ENCODE peak calls at places on chromosomes 4 and X, in nine cellular contexts. N, I, W, X, V, L, Y, Q and T are unnamed samples.

GRCh38 chr4:66032571-66032970 is 362.3 kb upstream of the EPHA5 start:
- DNase-seq in N (no peak), I (peak; percentile 2), W (no peak), X (no peak), V (no peak), L (no peak), Y (no peak), Q (no peak), T (no peak)

GRCh38 chr4:174318829-174319764 is 35.4 kb downstream of the CEP44 start:
- DNase-seq in N (no peak), I (peak; percentile 22), W (no peak), X (no peak), V (peak; percentile 45), L (no peak), Y (no peak), Q (peak; percentile 10), T (peak; percentile 8)

GRCh38 chr4:8297691-8298485 is 28.3 kb downstream of the HTRA3 start:
- DNase-seq in N (peak; percentile 63), I (no peak), W (no peak), X (no peak), V (no peak), L (peak; percentile 11), Y (peak; percentile 46), Q (no peak), T (no peak)

GRCh38 chr4:583820-584219 is 7.7 kb upstream of the TMEM271 start:
- DNase-seq in N (no peak), I (no peak), W (no peak), X (no peak), V (no peak), L (no peak), Y (no peak), Q (no peak), T (no peak)

GRCh38 chr4:155679343-155679742 is 12.7 kb downstream of the GUCY1A1 start:
- DNase-seq in N (no peak), I (no peak), W (no peak), X (peak; percentile 64), V (peak; percentile 42), L (no peak), Y (peak; percentile 78), Q (no peak), T (no peak)

GRCh38 chr4:45662996-45663395 is 460.9 kb downstream of the GABRG1 start:
- DNase-seq in N (no peak), I (peak; percentile 74), W (no peak), X (peak; percentile 40), V (peak; percentile 86), L (no peak), Y (no peak), Q (no peak), T (no peak)

GRCh38 chr4:184331155-184331995 is 113.7 kb upstream of the ENPP6 start:
- DNase-seq in N (no peak), I (no peak), W (no peak), X (peak; percentile 58), V (no peak), L (no peak), Y (no peak), Q (no peak), T (no peak)

GRCh38 chr4:125750827-125751466 is 436.2 kb downstream of the FAT4 start:
- DNase-seq in N (no peak), I (peak; percentile 25), W (no peak), X (no peak), V (peak; percentile 51), L (no peak), Y (no peak), Q (no peak), T (peak; percentile 47)

GRCh38 chr4:156053174-156053573 is 99.5 kb upstream of the CTSO start:
- DNase-seq in N (no peak), I (no peak), W (no peak), X (no peak), V (no peak), L (no peak), Y (no peak), Q (no peak), T (no peak)

GRCh38 chrX:5681159-5681558 is 547.5 kb downstream of the NLGN4X start:
- DNase-seq in N (no peak), I (peak; percentile 25), W (no peak), X (no peak), V (no peak), L (no peak), Y (no peak), Q (no peak), T (no peak)

GRCh38 chrX:24333371-24333770 is 19.5 kb upstream of the SUPT20HL2 start:
- DNase-seq in N (no peak), I (peak; percentile 27), W (no peak), X (no peak), V (no peak), L (no peak), Y (no peak), Q (no peak), T (no peak)

GRCh38 chrX:96183843-96184242 is 500.8 kb upstream of the DIAPH2 start:
- DNase-seq in N (no peak), I (no peak), W (no peak), X (no peak), V (no peak), L (no peak), Y (no peak), Q (no peak), T (no peak)

GRCh38 chrX:44489515-44489914 is 53.1 kb downstream of the FUNDC1 start:
- DNase-seq in N (no peak), I (no peak), W (no peak), X (no peak), V (no peak), L (no peak), Y (no peak), Q (no peak), T (no peak)

GRCh38 chr4:56465599-56466295 is 1.7 kb upstream of the SRP72 start:
- DNase-seq in N (no peak), I (peak; percentile 49), W (no peak), X (no peak), V (no peak), L (no peak), Y (no peak), Q (no peak), T (no peak)

GRCh38 chr4:108982786-108983185 is 219.9 kb upstream of the ETNPPL start:
- DNase-seq in N (no peak), I (no peak), W (no peak), X (no peak), V (no peak), L (no peak), Y (no peak), Q (no peak), T (no peak)

GRCh38 chr4:108979754-108980153 is 216.9 kb upstream of the ETNPPL start:
- DNase-seq in N (no peak), I (peak; percentile 4), W (no peak), X (no peak), V (no peak), L (no peak), Y (no peak), Q (no peak), T (no peak)

GRCh38 chr4:108982359-108982758 is 219.5 kb upstream of the ETNPPL start:
- DNase-seq in N (no peak), I (no peak), W (no peak), X (no peak), V (no peak), L (no peak), Y (no peak), Q (no peak), T (no peak)

GRCh38 chr4:108980455-108981239 is 217.8 kb upstream of the ETNPPL start:
- DNase-seq in N (no peak), I (no peak), W (no peak), X (no peak), V (no peak), L (no peak), Y (no peak), Q (no peak), T (no peak)

DNA sequence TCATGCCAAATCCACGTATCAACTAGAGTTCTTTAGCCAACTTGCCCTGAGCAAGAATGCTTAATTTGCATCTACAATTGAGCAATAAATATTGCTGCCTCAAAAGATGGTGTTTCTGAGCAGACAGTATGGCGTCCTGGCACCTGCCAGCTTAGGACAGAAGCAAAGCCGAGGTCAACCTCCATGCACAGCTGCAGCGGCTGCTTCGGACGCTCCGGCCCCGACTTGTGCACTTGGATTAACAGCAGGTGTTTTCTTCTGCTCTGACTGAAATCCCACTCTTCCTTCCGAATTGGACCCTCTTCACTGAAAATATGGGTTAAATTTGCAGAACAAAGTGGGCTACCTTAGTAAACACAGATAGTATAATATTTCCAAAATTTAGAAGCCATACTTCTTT is 215.2 kb upstream of the ETNPPL start:
- DNase-seq in N (no peak), I (no peak), W (no peak), X (no peak), V (no peak), L (no peak), Y (no peak), Q (no peak), T (no peak)
- TF ChIP-seq CTCF in N (no peak), I (no peak), W (no peak), X (no peak), V (no peak), L (no peak), Y (no peak), Q (no peak), T (no peak)

GRCh38 chrX:56763556-56764152 is 34.6 kb downstream of the NBDY start:
- DNase-seq in N (no peak), I (peak; percentile 16), W (peak; percentile 23), X (peak; percentile 80), V (no peak), L (peak; percentile 77), Y (peak; percentile 92), Q (no peak), T (no peak)
- TF ChIP-seq CTCF in N (no peak), I (no peak), W (no peak), X (no peak), V (no peak), L (peak; percentile 81), Y (no peak), Q (no peak), T (no peak)

GRCh38 chrX:69024287-69024686 is 141.0 kb downstream of the PJA1 start:
- DNase-seq in N (no peak), I (no peak), W (no peak), X (no peak), V (no peak), L (no peak), Y (no peak), Q (no peak), T (no peak)

GRCh38 chrX:69025802-69026301 is 139.4 kb downstream of the PJA1 start:
- DNase-seq in N (no peak), I (peak; percentile 54), W (no peak), X (no peak), V (no peak), L (no peak), Y (no peak), Q (no peak), T (no peak)

GRCh38 chrX:69027181-69028005 is 137.9 kb downstream of the PJA1 start:
- DNase-seq in N (no peak), I (peak; percentile 78), W (peak; percentile 23), X (no peak), V (no peak), L (no peak), Y (no peak), Q (no peak), T (no peak)

GRCh38 chrX:69022430-69022829 is 142.8 kb downstream of the PJA1 start:
- DNase-seq in N (no peak), I (no peak), W (no peak), X (no peak), V (no peak), L (no peak), Y (no peak), Q (no peak), T (no peak)

GRCh38 chrX:69024931-69025330 is 140.3 kb downstream of the PJA1 start:
- DNase-seq in N (peak; percentile 82), I (peak; percentile 41), W (no peak), X (peak; percentile 60), V (peak; percentile 7), L (peak; percentile 72), Y (peak; percentile 88), Q (no peak), T (no peak)
- TF ChIP-seq CTCF in N (no peak), I (no peak), W (no peak), X (no peak), V (no peak), L (no peak), Y (no peak), Q (no peak), T (no peak)

GRCh38 chrX:131063613-131064012 is 5.5 kb downstream of the ARHGAP36 start:
- DNase-seq in N (no peak), I (no peak), W (no peak), X (no peak), V (no peak), L (no peak), Y (no peak), Q (no peak), T (no peak)
- TF ChIP-seq CTCF in N (no peak), I (no peak), W (no peak), X (no peak), V (no peak), L (no peak), Y (no peak), Q (peak; percentile 45), T (no peak)